ENCODE peak calls at places on chromosomes 7 and 10, in four cellular contexts. L is Panc1, R is hepatocyte, A is heart right ventricle. T is an unnamed sample.

GRCh38 chr10:683448-684071 is 5.9 kb downstream of the DIP2C start:
- DNase-seq in L (peak; percentile 58), A (no peak), R (peak; percentile 50), T (no peak)

GRCh38 chr7:128791121-128791967 is 424 bp upstream of the CCDC136 start:
- DNase-seq in L (no peak), R (peak; percentile 87), A (peak; percentile 67), T (peak; percentile 75)

GRCh38 chr10:8050561-8051108 is 3.9 kb upstream of the GATA3 start:
- DNase-seq in A (no peak), L (no peak), R (peak; percentile 86), T (peak; percentile 98)

GRCh38 chr7:83936056-83936703 is 258.4 kb downstream of the SEMA3A start:
- DNase-seq in A (peak; percentile 39), L (peak; percentile 62), R (peak; percentile 82), T (peak; percentile 68)

GRCh38 chr10:116417821-116418220 is 9.8 kb upstream of the PNLIPRP3 start:
- DNase-seq in L (no peak), R (no peak), A (no peak), T (no peak)

GRCh38 chr7:139825666-139826290 is 3.3 kb upstream of the TBXAS1 start:
- DNase-seq in L (no peak), R (peak; percentile 19), A (no peak), T (no peak)

GRCh38 chr10:6014241-6014761 is 37.0 kb upstream of the IL15RA start:
- DNase-seq in A (peak; percentile 75), L (peak; percentile 13), R (peak; percentile 58), T (peak; percentile 67)

GRCh38 chr10:44968101-44968886 is 8.7 kb downstream of the RASSF4 start:
- DNase-seq in A (no peak), R (no peak), L (no peak), T (peak; percentile 29)

GRCh38 chr10:74114041-74114448 is 36.6 kb downstream of the AP3M1 start:
- DNase-seq in A (no peak), L (no peak), R (no peak), T (no peak)

GRCh38 chr7:22845221-22845844 is 22.7 kb upstream of the TOMM7 start:
- DNase-seq in R (no peak), A (no peak), L (no peak), T (no peak)

GRCh38 chr7:95245828-95246227 is 78.5 kb downstream of the PON1 start:
- DNase-seq in R (no peak), A (no peak), L (no peak), T (no peak)

GRCh38 chr10:115335366-115335765 is 242.2 kb downstream of the ATRNL1 start:
- DNase-seq in R (no peak), L (no peak), A (no peak), T (no peak)

GRCh38 chr10:125773702-125774101 is 1.9 kb downstream of the MMP21 start:
- DNase-seq in L (no peak), R (no peak), A (no peak), T (no peak)

GRCh38 chr10:103715430-103715829 is 139.9 kb downstream of the SH3PXD2A start:
- DNase-seq in A (no peak), L (no peak), R (no peak), T (no peak)

DNA sequence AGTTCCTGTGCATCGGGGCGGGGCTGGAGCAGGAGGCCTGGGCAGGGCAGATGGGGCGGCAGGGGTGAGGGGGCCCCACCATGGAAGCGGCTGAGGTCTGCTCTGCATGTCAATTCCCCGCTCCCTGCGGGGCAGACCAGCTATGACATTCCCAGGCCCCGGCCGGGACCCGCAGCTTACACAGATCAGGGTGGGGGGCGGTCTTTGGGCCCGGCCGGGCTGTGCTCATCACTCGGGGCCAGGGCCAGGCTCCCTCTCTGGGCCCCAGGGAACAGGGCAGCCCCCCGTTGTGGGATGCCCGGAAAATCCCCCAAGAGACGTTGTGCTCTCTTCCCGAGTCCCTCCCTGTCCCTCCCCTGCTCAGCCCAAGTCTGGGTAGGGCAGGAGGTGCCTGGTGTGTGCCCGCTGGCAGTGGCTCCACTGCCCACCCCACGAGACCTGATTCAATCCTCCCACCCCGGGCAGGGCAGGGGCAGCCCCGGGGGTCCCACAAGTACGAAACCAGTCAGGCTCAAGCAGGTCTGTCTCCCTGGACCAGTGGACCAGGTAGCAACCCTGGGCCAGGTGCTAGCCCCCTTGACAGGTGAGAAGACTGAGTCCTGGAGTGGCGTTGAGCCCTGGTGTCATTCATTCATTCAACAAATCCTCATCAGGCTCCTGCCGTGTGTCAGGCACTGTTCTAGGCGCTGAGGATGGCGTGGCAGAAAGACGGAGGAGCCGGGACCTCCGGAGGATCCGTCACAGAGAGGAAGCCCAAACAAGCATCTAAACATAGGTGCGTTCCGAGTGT is 29.0 kb downstream of the MICALL2 start:
- DNase-seq in A (no peak), R (no peak), L (no peak), T (no peak)
- H3K27me3 ChIP-seq in A (peaks cover 37% of the 10 kb centered on the region), R (no peaks in the 10 kb centered on the region), L (no peaks in the 10 kb centered on the region), T (no peaks in the 10 kb centered on the region)

GRCh38 chr10:2990764-2991163 is 76.6 kb upstream of the PFKP start:
- DNase-seq in R (no peak), L (no peak), A (no peak), T (no peak)

GRCh38 chr10:2992401-2993198 is 74.7 kb upstream of the PFKP start:
- DNase-seq in A (no peak), L (no peak), R (no peak), T (no peak)

GRCh38 chr10:2986341-2986933 is 80.9 kb upstream of the PFKP start:
- DNase-seq in A (no peak), L (no peak), R (no peak), T (no peak)

GRCh38 chr10:2987185-2987768 is 80.1 kb upstream of the PFKP start:
- DNase-seq in L (no peak), R (no peak), A (no peak), T (no peak)

GRCh38 chr10:2989292-2989947 is 77.9 kb upstream of the PFKP start:
- DNase-seq in L (no peak), R (no peak), A (no peak), T (no peak)
- TF ChIP-seq CTCF in L (no peak), R (no peak), A (no peak), T (no peak)

DNA sequence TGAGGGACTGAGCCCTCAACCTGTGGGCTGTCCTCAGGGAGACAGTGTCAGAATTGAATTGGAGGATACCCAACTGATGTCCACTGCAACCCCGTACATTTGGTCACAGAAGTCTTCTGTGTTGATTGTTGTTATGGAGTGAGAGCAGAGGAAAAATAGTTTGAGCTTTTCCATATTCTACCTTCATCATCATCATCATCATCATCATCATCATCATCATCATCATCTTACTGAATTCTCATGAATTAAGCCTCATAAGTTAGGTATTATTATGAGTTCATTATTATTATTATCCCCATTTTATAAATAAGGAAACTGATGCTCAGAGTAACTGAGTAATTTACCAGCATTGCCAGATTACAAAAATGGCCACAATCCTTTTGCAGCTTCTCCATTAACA is 8.4 kb downstream of the ALDH18A1 start:
- DNase-seq in R (no peak), L (no peak), A (no peak), T (no peak)
- H3K36me3 ChIP-seq in R (no peaks in the 10 kb centered on the region), L (no peaks in the 10 kb centered on the region), A (peaks cover 21% of the 10 kb centered on the region), T (peaks cover 11% of the 10 kb centered on the region)

GRCh38 chr7:51317582-51317910 is 937 bp upstream of the COBL start:
- DNase-seq in R (no peak), A (no peak), L (no peak), T (no peak)

GRCh38 chr7:51314726-51315125 is 1.9 kb downstream of the COBL start:
- DNase-seq in L (no peak), R (no peak), A (no peak), T (no peak)

GRCh38 chr7:51315393-51316261 is 982 bp downstream of the COBL start:
- DNase-seq in R (peak; percentile 89), L (no peak), A (no peak), T (peak; percentile 89)

GRCh38 chr7:51316666-51317581 is at the start of gene COBL:
- DNase-seq in L (no peak), A (peak; percentile 26), R (peak; percentile 86), T (peak; percentile 79)

GRCh38 chr7:51316262-51316665 is 345 bp downstream of the COBL start:
- DNase-seq in L (no peak), A (no peak), R (peak; percentile 71), T (peak; percentile 78)
- H3K27me3 ChIP-seq in L (peaks cover 15% of the 10 kb centered on the region), A (peaks cover 18% of the 10 kb centered on the region), R (no peaks in the 10 kb centered on the region), T (no peaks in the 10 kb centered on the region)

GRCh38 chr7:21426958-21427860 is 674 bp upstream of the SP4 start:
- DNase-seq in L (peak; percentile 88), R (peak; percentile 99), A (peak; percentile 99), T (peak; percentile 100)
- TF ChIP-seq CTCF in L (no peak), R (no peak), A (no peak), T (no peak)

GRCh38 chr7:157413881-157414701 is 77.3 kb downstream of the DNAJB6 start:
- DNase-seq in R (no peak), L (no peak), A (no peak), T (no peak)
- H3K36me3 ChIP-seq in R (no peaks in the 10 kb centered on the region), L (peaks cover 9% of the 10 kb centered on the region), A (peaks cover 34% of the 10 kb centered on the region), T (no peaks in the 10 kb centered on the region)

DNA sequence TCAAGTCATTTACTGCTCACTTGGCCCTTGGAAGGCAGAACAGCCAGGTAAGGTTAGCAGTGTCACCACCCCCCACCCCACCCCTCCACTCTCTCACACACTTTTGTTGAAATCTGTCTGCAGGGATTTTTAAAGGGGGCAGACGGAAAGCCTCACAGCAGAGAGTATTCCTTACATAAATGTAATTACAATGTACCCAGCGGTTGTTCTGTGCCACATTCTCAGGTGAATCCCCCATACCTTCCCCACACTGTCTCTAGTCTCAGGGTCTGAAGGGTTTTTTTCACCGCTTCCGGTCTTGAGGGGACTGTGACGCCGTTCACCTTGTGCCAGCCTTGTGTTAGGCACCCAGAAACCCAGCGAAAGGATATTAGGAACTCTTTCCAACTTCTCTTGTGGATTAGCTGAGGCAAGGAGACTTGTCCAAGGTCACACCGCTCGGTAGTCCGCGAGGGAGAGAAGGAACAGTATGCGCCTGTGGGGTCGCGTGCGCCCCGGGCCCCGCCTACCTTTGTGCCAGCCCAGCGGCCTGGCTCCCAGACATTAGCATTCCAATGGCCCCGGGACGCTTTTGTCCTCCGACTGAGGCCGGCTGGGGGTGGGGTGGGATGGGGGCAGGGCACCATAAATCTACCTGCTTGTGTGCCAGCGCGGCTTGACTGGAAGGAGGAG is 4.6 kb downstream of the NEUROG3 start:
- DNase-seq in R (no peak), A (no peak), L (no peak), T (no peak)
- H3K27me3 ChIP-seq in R (peaks cover 85% of the 10 kb centered on the region), A (peaks cover 99% of the 10 kb centered on the region), L (peaks cover 74% of the 10 kb centered on the region), T (peaks cover 4% of the 10 kb centered on the region)

T was measured in Caco-2.